ENCODE peak calls at places on chromosomes 5 and 9, in six cellular contexts. P is psoas muscle, V is uterus, F is H9, X is lower lobe of right lung, S is thoracic aorta. J is an unnamed sample. For H3K4me1, the result is how much of the 10 kb centered on the place peaks cover.

GRCh38 chr5:124036786-124037185 is 524.8 kb downstream of the CSNK1G3 start:
- DNase-seq in X (no peak), S (no peak), P (no peak), V (no peak), F (no peak), J (no peak)

GRCh38 chr5:138725153-138725884 is 27.9 kb upstream of the CTNNA1 start:
- DNase-seq in S (peak), X (peak), P (peak), F (peak), V (peak), J (peak)

GRCh38 chr9:127489471-127490115 is 38.3 kb downstream of the LRSAM1 start:
- DNase-seq in X (no peak), S (no peak), V (no peak), F (peak), P (no peak), J (no peak)

GRCh38 chr5:134227259-134227658 is 1.4 kb upstream of the PPP2CA start:
- DNase-seq in S (no peak), V (peak), X (no peak), F (peak), P (no peak), J (no peak)

GRCh38 chr5:59354811-59355210 is 538.7 kb downstream of the PDE4D start:
- DNase-seq in X (no peak), V (no peak), S (no peak), P (no peak), F (no peak), J (no peak)

GRCh38 chr5:67353500-67353931 is 156.9 kb upstream of the CD180 start:
- DNase-seq in P (no peak), S (no peak), V (no peak), F (no peak), X (no peak), J (no peak)

GRCh38 chr5:51829226-51829625 is 446.0 kb downstream of the ISL1 start:
- DNase-seq in V (no peak), P (no peak), X (no peak), S (no peak), F (no peak), J (no peak)

GRCh38 chr5:147509710-147510651 is at the start of gene DPYSL3:
- DNase-seq in S (peak), P (peak), V (peak), F (peak), X (peak), J (peak)

GRCh38 chr5:96218653-96219052 is 214.4 kb downstream of the PCSK1 start:
- DNase-seq in V (no peak), F (no peak), P (no peak), S (no peak), X (no peak), J (no peak)

GRCh38 chr9:8533681-8534080 is 734.1 kb upstream of the DMAC1 start:
- DNase-seq in P (no peak), S (no peak), F (no peak), X (no peak), V (no peak), J (no peak)

GRCh38 chr5:72242796-72243475 is 77.1 kb downstream of the MRPS27 start:
- DNase-seq in P (no peak), S (no peak), X (no peak), V (no peak), F (no peak), J (no peak)
- H3K4me1 ChIP-seq in P (under half), S (half or more), X (under half), V (under half), F (under half), J (under half)

GRCh38 chr5:155264809-155265208 is 251.3 kb downstream of the KIF4B start:
- DNase-seq in S (no peak), V (no peak), P (no peak), X (no peak), F (no peak), J (no peak)
- H3K4me1 ChIP-seq in S (under half), V (under half), P (under half), X (under half), F (under half), J (under half)

GRCh38 chr5:77258652-77259051 is 48.2 kb downstream of the PDE8B start:
- DNase-seq in F (no peak), X (no peak), S (no peak), V (no peak), P (no peak), J (no peak)

GRCh38 chr5:77251921-77252320 is 41.4 kb downstream of the PDE8B start:
- DNase-seq in X (no peak), S (no peak), V (no peak), F (no peak), P (no peak), J (no peak)

GRCh38 chr5:77259479-77259878 is 49.0 kb downstream of the PDE8B start:
- DNase-seq in V (no peak), F (no peak), S (no peak), P (no peak), X (no peak), J (no peak)

GRCh38 chr5:77256406-77256805 is 45.9 kb downstream of the PDE8B start:
- DNase-seq in P (no peak), V (no peak), S (no peak), X (no peak), F (no peak), J (no peak)

GRCh38 chr5:77255617-77256016 is 45.1 kb downstream of the PDE8B start:
- DNase-seq in F (no peak), V (no peak), S (no peak), P (no peak), X (peak), J (no peak)
- H3K4me1 ChIP-seq in F (under half), V (under half), S (under half), P (under half), X (under half), J (under half)

GRCh38 chr9:131724678-131725077 is 15.2 kb downstream of the RAPGEF1 start:
- DNase-seq in V (no peak), F (no peak), X (no peak), S (no peak), P (no peak), J (no peak)
- H3K4me1 ChIP-seq in V (under half), F (under half), X (half or more), S (under half), P (half or more), J (half or more)

GRCh38 chr5:115543365-115543700 is 1.2 kb downstream of the FEM1C start:
- DNase-seq in X (no peak), V (no peak), F (no peak), P (no peak), S (no peak), J (no peak)
- H3K4me1 ChIP-seq in X (under half), V (under half), F (under half), P (under half), S (under half), J (under half)

DNA sequence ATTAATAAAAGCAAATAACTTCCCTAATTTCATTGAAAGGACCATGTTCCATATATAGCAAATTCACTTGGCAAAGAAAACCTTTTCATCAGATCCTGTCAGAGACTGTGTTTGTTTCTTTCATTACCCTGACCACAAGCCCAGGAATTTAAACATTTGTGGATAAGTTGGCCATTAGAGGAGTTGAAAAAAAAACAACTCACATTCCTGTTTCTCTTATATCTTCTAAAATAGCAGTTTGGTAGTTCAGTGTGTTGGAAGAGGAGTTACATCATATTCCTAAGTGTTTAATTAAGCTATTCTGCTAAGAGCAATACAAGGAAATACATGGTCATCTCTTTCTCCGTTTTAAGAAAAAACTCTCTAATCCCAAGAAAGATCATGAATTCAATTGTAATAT is 505.6 kb downstream of the TLE1 start:
- DNase-seq in F (no peak), P (no peak), S (no peak), X (no peak), V (no peak), J (no peak)
- H3K4me1 ChIP-seq in F (under half), P (under half), S (under half), X (under half), V (under half), J (under half)

J was measured in gastrocnemius medialis.